ENCODE peak calls at places on chromosomes 1 and 21, in four cellular contexts. One of them, this sample, is unnamed.

GRCh38 chr1:231724876-231725647 is 98.5 kb downstream of the DISC1 start:
- DNase-seq in progenitor cell of endocrine pancreas: no peak
- DNase-seq in GM10248: peak; percentile 18
- DNase-seq in AG04449: no peak
- DNase-seq in this sample: no peak

GRCh38 chr1:224852901-224853568 is 76.4 kb upstream of the DNAH14 start:
- DNase-seq in progenitor cell of endocrine pancreas: no peak
- DNase-seq in GM10248: peak; percentile 22
- DNase-seq in AG04449: no peak
- DNase-seq in this sample: peak; percentile 24

GRCh38 chr1:89689234-89689633 is 56.3 kb downstream of the LRRC8C start:
- DNase-seq in progenitor cell of endocrine pancreas: no peak
- DNase-seq in GM10248: no peak
- DNase-seq in AG04449: no peak
- DNase-seq in this sample: no peak

GRCh38 chr1:88217386-88217785 is 466.7 kb upstream of the PKN2 start:
- DNase-seq in progenitor cell of endocrine pancreas: no peak
- DNase-seq in GM10248: no peak
- DNase-seq in AG04449: no peak
- DNase-seq in this sample: no peak

GRCh38 chr21:34839070-34839820 is 170.5 kb downstream of the CLIC6 start:
- DNase-seq in progenitor cell of endocrine pancreas: no peak
- DNase-seq in GM10248: no peak
- DNase-seq in AG04449: no peak
- DNase-seq in this sample: no peak

GRCh38 chr1:205575294-205575885 is 56.4 kb downstream of the ELK4 start:
- DNase-seq in progenitor cell of endocrine pancreas: no peak
- DNase-seq in GM10248: no peak
- DNase-seq in AG04449: no peak
- DNase-seq in this sample: no peak

GRCh38 chr1:161008857-161009554 is 11.9 kb downstream of the F11R start:
- DNase-seq in progenitor cell of endocrine pancreas: no peak
- DNase-seq in GM10248: no peak
- DNase-seq in AG04449: no peak
- DNase-seq in this sample: no peak

GRCh38 chr21:25107708-25108107 is 499.6 kb downstream of the MRPL39 start:
- DNase-seq in progenitor cell of endocrine pancreas: no peak
- DNase-seq in GM10248: no peak
- DNase-seq in AG04449: peak; percentile 52
- DNase-seq in this sample: no peak

GRCh38 chr21:32726742-32727477 is 903 bp downstream of the SYNJ1 start:
- DNase-seq in progenitor cell of endocrine pancreas: no peak
- DNase-seq in GM10248: peak; percentile 10
- DNase-seq in AG04449: no peak
- DNase-seq in this sample: peak; percentile 35

GRCh38 chr1:236501093-236501492 is 22.7 kb upstream of the LGALS8 start:
- DNase-seq in progenitor cell of endocrine pancreas: no peak
- DNase-seq in GM10248: no peak
- DNase-seq in AG04449: no peak
- DNase-seq in this sample: no peak

GRCh38 chr1:116910379-116911165 is 856 bp downstream of the PTGFRN start:
- DNase-seq in progenitor cell of endocrine pancreas: peak; percentile 21
- DNase-seq in GM10248: peak; percentile 32
- DNase-seq in AG04449: no peak
- DNase-seq in this sample: no peak

GRCh38 chr1:199226163-199226562 is 587.3 kb downstream of the PTPRC start:
- DNase-seq in progenitor cell of endocrine pancreas: no peak
- DNase-seq in GM10248: no peak
- DNase-seq in AG04449: no peak
- DNase-seq in this sample: no peak

GRCh38 chr1:110686188-110686587 is 11.4 kb upstream of the KCNA3 start:
- DNase-seq in progenitor cell of endocrine pancreas: no peak
- DNase-seq in GM10248: no peak
- DNase-seq in AG04449: no peak
- DNase-seq in this sample: no peak

DNA sequence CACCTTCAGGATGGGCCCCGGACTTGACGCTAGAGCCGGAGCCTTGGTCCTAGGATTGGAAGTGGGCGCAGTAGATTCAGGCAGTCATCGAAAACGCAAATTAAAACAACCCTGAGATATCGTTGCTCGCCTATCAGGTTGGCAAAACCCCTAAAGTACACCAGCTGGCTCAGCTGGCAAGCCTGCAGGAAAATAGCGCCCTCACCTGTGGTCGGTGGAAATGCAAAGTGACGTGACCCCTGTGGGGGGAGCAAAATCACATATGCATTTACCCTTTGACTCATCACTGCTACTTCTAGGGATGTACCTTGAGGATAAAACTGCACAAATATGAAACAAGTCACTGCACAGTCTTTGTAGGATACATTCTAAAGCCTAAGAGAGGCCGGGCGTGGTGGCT is 170.3 kb upstream of the TMEM51 start:
- DNase-seq in progenitor cell of endocrine pancreas: no peak
- DNase-seq in GM10248: no peak
- DNase-seq in AG04449: no peak
- DNase-seq in this sample: no peak
- TF ChIP-seq CTCF in progenitor cell of endocrine pancreas: no peak
- TF ChIP-seq CTCF in GM10248: no peak
- TF ChIP-seq CTCF in AG04449: no peak
- TF ChIP-seq CTCF in this sample: no peak

DNA sequence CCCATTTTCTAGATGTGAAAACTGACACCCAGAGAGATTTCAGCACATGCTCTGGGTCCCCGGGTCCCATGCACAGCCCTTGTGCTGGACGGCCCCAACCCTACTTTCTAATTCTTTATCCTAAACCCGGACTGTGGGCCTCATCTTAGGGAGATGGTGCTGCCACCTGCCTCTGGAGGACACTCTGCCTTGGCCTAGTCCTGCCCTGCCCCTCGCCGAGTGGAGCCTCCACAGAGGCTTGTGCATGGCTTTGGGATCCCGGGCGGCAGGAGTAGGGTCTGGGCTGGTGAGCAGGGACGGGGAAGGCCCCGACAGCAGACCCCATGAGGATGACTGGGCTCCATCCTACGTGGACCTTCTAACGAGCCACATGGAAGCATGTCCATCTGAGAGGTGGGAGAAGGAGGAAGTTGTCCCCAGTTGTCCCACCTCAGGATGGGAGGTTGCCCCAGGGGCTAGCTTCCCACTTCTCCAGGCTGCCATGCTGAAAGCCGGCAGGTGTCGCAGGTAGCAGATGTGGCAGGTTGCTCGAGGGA is 12.4 kb downstream of the MX2 start:
- DNase-seq in progenitor cell of endocrine pancreas: no peak
- DNase-seq in GM10248: no peak
- DNase-seq in AG04449: no peak
- DNase-seq in this sample: no peak
- TF ChIP-seq CTCF in progenitor cell of endocrine pancreas: no peak
- TF ChIP-seq CTCF in GM10248: no peak
- TF ChIP-seq CTCF in AG04449: no peak
- TF ChIP-seq CTCF in this sample: no peak

GRCh38 chr1:171485375-171486047 is at the start of gene PRRC2C:
- DNase-seq in progenitor cell of endocrine pancreas: peak; percentile 84
- DNase-seq in GM10248: peak; percentile 91
- DNase-seq in AG04449: peak; percentile 93
- DNase-seq in this sample: peak; percentile 43
- TF ChIP-seq CTCF in progenitor cell of endocrine pancreas: peak; percentile 67
- TF ChIP-seq CTCF in GM10248: peak; percentile 87
- TF ChIP-seq CTCF in AG04449: peak; percentile 74
- TF ChIP-seq CTCF in this sample: peak; percentile 97

GRCh38 chr1:48916121-48917069 is 139.7 kb upstream of the BEND5 start:
- DNase-seq in progenitor cell of endocrine pancreas: no peak
- DNase-seq in GM10248: no peak
- DNase-seq in AG04449: peak; percentile 12
- DNase-seq in this sample: no peak
- TF ChIP-seq CTCF in progenitor cell of endocrine pancreas: peak; percentile 73
- TF ChIP-seq CTCF in GM10248: peak; percentile 11
- TF ChIP-seq CTCF in AG04449: peak; percentile 61
- TF ChIP-seq CTCF in this sample: peak; percentile 72

GRCh38 chr1:214827883-214828282 is 224.9 kb downstream of the CENPF start:
- DNase-seq in progenitor cell of endocrine pancreas: no peak
- DNase-seq in GM10248: no peak
- DNase-seq in AG04449: no peak
- DNase-seq in this sample: no peak

GRCh38 chr1:214824758-214825157 is 221.8 kb downstream of the CENPF start:
- DNase-seq in progenitor cell of endocrine pancreas: no peak
- DNase-seq in GM10248: no peak
- DNase-seq in AG04449: no peak
- DNase-seq in this sample: no peak

GRCh38 chr1:214823311-214824117 is 220.5 kb downstream of the CENPF start:
- DNase-seq in progenitor cell of endocrine pancreas: no peak
- DNase-seq in GM10248: no peak
- DNase-seq in AG04449: no peak
- DNase-seq in this sample: no peak
- TF ChIP-seq CTCF in progenitor cell of endocrine pancreas: peak; percentile 9
- TF ChIP-seq CTCF in GM10248: peak; percentile 22
- TF ChIP-seq CTCF in AG04449: no peak
- TF ChIP-seq CTCF in this sample: no peak

DNA sequence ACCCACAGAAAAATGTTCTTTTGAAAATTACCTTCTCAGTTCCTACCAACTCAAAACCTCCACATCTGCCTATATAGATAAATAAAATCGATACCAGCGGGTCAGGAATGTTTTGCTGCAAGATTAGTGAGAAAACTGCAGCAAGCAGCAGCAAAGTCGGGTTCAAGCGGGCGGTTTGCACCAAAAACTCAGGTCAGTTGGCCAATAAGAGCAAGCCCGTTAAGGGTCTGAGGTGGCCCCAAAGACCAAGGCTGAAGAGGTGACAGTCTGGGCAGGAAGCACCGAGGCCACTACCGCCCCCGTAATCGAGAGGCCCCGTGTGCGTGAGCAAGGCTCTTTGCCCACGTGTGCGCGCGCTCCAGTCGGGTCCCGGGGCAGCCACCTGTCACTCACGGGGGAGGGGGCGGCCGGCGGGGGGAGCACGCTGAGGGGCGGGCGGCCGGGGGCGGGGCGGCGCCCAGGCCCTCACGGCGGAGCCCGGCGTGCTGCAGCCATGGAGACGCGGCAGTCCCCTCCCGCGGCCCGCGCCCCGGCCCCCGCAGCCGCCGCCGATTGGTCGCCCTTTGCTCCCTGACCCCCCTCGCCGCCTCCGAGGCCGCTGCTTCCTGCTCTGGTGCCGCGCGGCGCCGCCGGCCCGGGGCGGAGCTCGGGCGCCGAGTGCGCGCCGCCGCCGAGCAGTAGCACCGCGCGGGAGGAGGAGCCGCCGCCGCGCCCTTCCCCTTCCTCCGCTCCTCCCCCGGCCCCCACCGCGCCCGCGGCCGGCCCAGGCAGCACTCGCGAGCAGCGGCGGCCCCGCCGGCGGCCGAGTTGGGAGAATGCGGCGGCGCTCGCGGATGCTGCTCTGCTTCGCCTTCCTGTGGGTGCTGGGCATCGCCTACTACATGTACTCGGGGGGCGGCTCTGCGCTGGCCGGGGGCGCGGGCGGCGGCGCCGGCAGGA is at the start of gene GALNT2:
- DNase-seq in progenitor cell of endocrine pancreas: peak; percentile 86
- DNase-seq in GM10248: peak; percentile 98
- DNase-seq in AG04449: no peak
- DNase-seq in this sample: peak; percentile 95
- TF ChIP-seq CTCF in progenitor cell of endocrine pancreas: peak; percentile 11
- TF ChIP-seq CTCF in GM10248: no peak
- TF ChIP-seq CTCF in AG04449: no peak
- TF ChIP-seq CTCF in this sample: no peak

DNA sequence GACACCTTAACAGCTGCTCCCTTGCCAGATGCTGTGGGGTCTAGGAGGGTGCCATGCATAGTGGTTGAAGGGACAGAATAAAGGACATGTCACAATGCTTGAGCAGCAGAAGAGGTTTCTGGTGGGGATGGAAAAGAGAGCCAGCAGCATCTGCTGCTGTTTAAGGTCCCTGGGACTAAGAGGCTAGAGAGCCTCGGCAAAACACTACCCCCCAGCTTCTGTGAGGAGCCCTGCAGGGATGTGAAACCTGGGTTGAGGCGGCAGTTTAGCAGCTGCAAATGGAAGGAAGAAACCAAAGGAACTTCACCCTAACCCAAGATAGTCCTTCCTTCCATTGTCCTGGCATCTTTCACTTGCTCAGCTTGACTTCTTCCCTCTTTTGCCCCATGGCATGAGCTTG is 39.4 kb downstream of the PLXNA2 start:
- DNase-seq in progenitor cell of endocrine pancreas: no peak
- DNase-seq in GM10248: no peak
- DNase-seq in AG04449: no peak
- DNase-seq in this sample: no peak
- TF ChIP-seq CTCF in progenitor cell of endocrine pancreas: no peak
- TF ChIP-seq CTCF in GM10248: no peak
- TF ChIP-seq CTCF in AG04449: no peak
- TF ChIP-seq CTCF in this sample: no peak

DNA sequence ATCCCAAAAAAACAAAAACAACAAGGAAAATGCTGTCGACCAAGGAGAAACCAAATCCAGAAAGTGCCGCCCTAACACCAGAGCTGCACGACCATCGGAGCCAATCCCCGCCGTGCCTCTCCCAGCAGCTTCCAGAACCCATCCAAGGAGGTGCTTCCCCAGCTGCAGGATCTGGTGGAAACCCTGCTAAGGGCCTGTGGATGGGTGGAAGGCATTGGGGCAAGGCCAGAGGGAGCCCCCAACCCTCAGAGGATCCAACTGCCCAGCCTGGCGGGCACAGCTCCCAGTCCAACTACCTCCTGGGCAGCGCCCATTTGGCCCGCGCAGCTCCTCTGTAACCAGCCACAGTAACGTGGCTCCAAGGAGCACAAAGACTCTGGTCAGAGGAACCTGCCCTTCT is 81.6 kb downstream of the NPHP4 start:
- DNase-seq in progenitor cell of endocrine pancreas: no peak
- DNase-seq in GM10248: no peak
- DNase-seq in AG04449: no peak
- DNase-seq in this sample: no peak
- TF ChIP-seq CTCF in progenitor cell of endocrine pancreas: no peak
- TF ChIP-seq CTCF in GM10248: no peak
- TF ChIP-seq CTCF in AG04449: no peak
- TF ChIP-seq CTCF in this sample: no peak

This sample was measured in D721Med.